ENCODE peak calls at places on chromosomes 6 and 20, in six cellular contexts. I, L, B, K, O and N are unnamed samples.

GRCh38 chr6:28947067-28947765 is 23.4 kb upstream of the TRIM27 start:
- DNase-seq in I (no peak), B (no peak), K (no peak), L (no peak), O (no peak), N (no peak)

GRCh38 chr20:50429412-50429811 is 80.8 kb upstream of the PTPN1 start:
- DNase-seq in L (no peak), K (no peak), B (no peak), I (no peak), O (no peak), N (no peak)

GRCh38 chr6:168370310-168370991 is 50.9 kb upstream of the DACT2 start:
- DNase-seq in K (no peak), L (peak; percentile 20), I (peak; percentile 34), O (peak; percentile 71), B (peak; percentile 41), N (peak; percentile 41)

GRCh38 chr6:9553002-9553401 is 861.9 kb downstream of the TFAP2A start:
- DNase-seq in L (no peak), O (no peak), B (no peak), K (no peak), I (no peak), N (no peak)

GRCh38 chr6:127554435-127555006 is 22.5 kb upstream of the C6orf58 start:
- DNase-seq in I (peak; percentile 4), K (no peak), O (peak; percentile 27), B (no peak), L (no peak), N (peak; percentile 4)

GRCh38 chr6:1665214-1665613 is 55.5 kb downstream of the FOXC1 start:
- DNase-seq in K (no peak), L (no peak), O (no peak), I (no peak), B (no peak), N (no peak)

GRCh38 chr6:65557224-65557623 is 149.8 kb downstream of the EYS start:
- DNase-seq in O (no peak), B (no peak), K (no peak), L (peak; percentile 8), I (no peak), N (peak; percentile 84)

GRCh38 chr20:16129411-16129810 is 443.8 kb downstream of the KIF16B start:
- DNase-seq in I (no peak), L (no peak), K (no peak), O (no peak), B (no peak), N (no peak)

GRCh38 chr20:32007787-32008616 is 2.2 kb upstream of the CCM2L start:
- DNase-seq in K (no peak), I (no peak), L (peak; percentile 40), O (no peak), B (peak; percentile 73), N (no peak)

GRCh38 chr6:12340488-12340818 is 50.3 kb downstream of the EDN1 start:
- DNase-seq in K (no peak), O (no peak), B (no peak), I (no peak), L (no peak), N (no peak)

GRCh38 chr20:59666586-59666985 is 62.2 kb downstream of the PHACTR3 start:
- DNase-seq in O (no peak), K (no peak), L (no peak), I (no peak), B (no peak), N (no peak)

GRCh38 chr20:5001174-5002076 is at the start of gene SLC23A2:
- DNase-seq in I (peak; percentile 67), L (no peak), O (no peak), B (peak; percentile 26), K (peak; percentile 5), N (peak; percentile 46)

GRCh38 chr6:95848717-95849116 is 167.1 kb upstream of the FUT9 start:
- DNase-seq in B (no peak), L (no peak), K (no peak), O (no peak), I (no peak), N (no peak)

GRCh38 chr20:50593005-50593335 is 82.8 kb downstream of the PTPN1 start:
- DNase-seq in L (no peak), I (no peak), K (no peak), B (no peak), O (no peak), N (no peak)

GRCh38 chr20:59434950-59435349 is 134.5 kb downstream of the EDN3 start:
- DNase-seq in L (peak; percentile 32), B (no peak), K (no peak), O (no peak), I (no peak), N (peak; percentile 91)

GRCh38 chr6:41733707-41734665 is 1.4 kb downstream of the TFEB start:
- DNase-seq in O (peak; percentile 67), K (peak; percentile 29), I (peak; percentile 83), L (peak; percentile 85), B (peak; percentile 67), N (peak; percentile 93)